ENCODE peak calls at places on chromosomes 2 and 18, in four cellular contexts. T is H1, R is K562, N is GM12878. F is an unnamed sample. For H3K4me1, the result is how much of the 10 kb centered on the place peaks cover.

GRCh38 chr2:159094173-159094737 is 125.8 kb downstream of the TANC1 start:
- DNase-seq in R (no peak), T (no peak), N (no peak), F (no peak)

GRCh38 chr2:224723606-224724217 is 7.5 kb upstream of the CCDC195 start:
- DNase-seq in R (no peak), N (no peak), T (no peak), F (no peak)

GRCh38 chr2:160052524-160052923 is 9.9 kb downstream of the PLA2R1 start:
- DNase-seq in T (no peak), N (no peak), R (no peak), F (no peak)

GRCh38 chr2:216985658-216986141 is 125.8 kb upstream of the TNP1 start:
- DNase-seq in T (peak), R (no peak), N (no peak), F (no peak)

GRCh38 chr2:100999995-101000394 is 2.1 kb upstream of the RPL31 start:
- DNase-seq in R (no peak), N (no peak), T (no peak), F (no peak)

GRCh38 chr2:224143521-224143920 is 104.4 kb upstream of the SERPINE2 start:
- DNase-seq in N (no peak), R (no peak), T (no peak), F (no peak)

GRCh38 chr2:239026711-239027430 is 179.0 kb downstream of the TWIST2 start:
- DNase-seq in R (no peak), T (peak), N (no peak), F (no peak)

GRCh38 chr2:184053326-184053725 is 545.0 kb upstream of the ZNF804A start:
- DNase-seq in N (no peak), R (no peak), T (no peak), F (peak)

GRCh38 chr2:108363900-108364225 is 13.9 kb upstream of the SULT1C4 start:
- DNase-seq in T (no peak), R (no peak), N (no peak), F (no peak)

GRCh38 chr2:66481100-66481549 is 46.2 kb downstream of the MEIS1 start:
- DNase-seq in N (no peak), R (peak), T (no peak), F (no peak)

GRCh38 chr18:65439184-65439583 is 311.6 kb upstream of the CDH7 start:
- DNase-seq in T (no peak), R (no peak), N (no peak), F (no peak)

GRCh38 chr2:238015705-238016104 is 45.1 kb upstream of the SCLY start:
- DNase-seq in R (no peak), T (no peak), N (no peak), F (no peak)

GRCh38 chr18:62450546-62451395 is 72.1 kb upstream of the ZCCHC2 start:
- DNase-seq in N (no peak), T (no peak), R (peak), F (peak)

GRCh38 chr2:95159690-95160449 is at the start of gene ZNF514:
- DNase-seq in N (no peak), R (peak), T (peak), F (no peak)

GRCh38 chr2:31886700-31887099 is 124.1 kb downstream of the MEMO1 start:
- DNase-seq in T (no peak), N (no peak), R (peak), F (peak)

GRCh38 chr2:39874236-39874635 is 95.2 kb upstream of the THUMPD2 start:
- DNase-seq in N (no peak), T (no peak), R (no peak), F (no peak)

GRCh38 chr18:11607897-11608296 is 1.5 kb upstream of the SLC35G4 start:
- DNase-seq in R (no peak), T (no peak), N (no peak), F (no peak)

GRCh38 chr2:241265506-241265905 is 50.0 kb downstream of the HDLBP start:
- DNase-seq in R (no peak), N (no peak), T (no peak), F (no peak)

GRCh38 chr2:72851333-72851732 is 25.5 kb upstream of the EXOC6B start:
- DNase-seq in N (no peak), R (no peak), T (no peak), F (no peak)

GRCh38 chr2:217993055-217993645 is 9.6 kb downstream of the TNS1 start:
- DNase-seq in T (no peak), N (no peak), R (no peak), F (no peak)
- H3K4me1 ChIP-seq in T (under half), N (under half), R (under half), F (under half)

DNA sequence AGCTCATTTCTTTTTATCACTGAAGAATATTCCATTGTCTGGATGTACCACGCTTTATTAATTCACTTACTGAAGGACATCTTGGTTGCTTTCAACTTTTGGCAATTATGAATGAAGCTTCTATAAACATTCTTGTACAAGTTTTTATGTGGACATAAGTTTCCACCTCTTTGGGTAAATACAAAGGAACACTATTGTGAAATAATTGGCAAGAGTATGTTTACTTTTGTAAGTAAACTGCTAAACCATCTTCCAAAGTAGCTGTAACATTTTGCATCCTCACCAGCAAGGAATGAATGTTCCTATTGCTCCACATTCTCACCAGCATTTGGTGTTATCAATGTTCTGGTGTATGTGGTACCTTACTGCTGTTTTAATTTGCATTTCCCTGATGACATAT is 15.8 kb upstream of the VWC2L start:
- DNase-seq in R (no peak), N (no peak), T (no peak), F (no peak)
- TF ChIP-seq EGR1 in R (no peak), N (no peak), T (no peak), F (no peak)

DNA sequence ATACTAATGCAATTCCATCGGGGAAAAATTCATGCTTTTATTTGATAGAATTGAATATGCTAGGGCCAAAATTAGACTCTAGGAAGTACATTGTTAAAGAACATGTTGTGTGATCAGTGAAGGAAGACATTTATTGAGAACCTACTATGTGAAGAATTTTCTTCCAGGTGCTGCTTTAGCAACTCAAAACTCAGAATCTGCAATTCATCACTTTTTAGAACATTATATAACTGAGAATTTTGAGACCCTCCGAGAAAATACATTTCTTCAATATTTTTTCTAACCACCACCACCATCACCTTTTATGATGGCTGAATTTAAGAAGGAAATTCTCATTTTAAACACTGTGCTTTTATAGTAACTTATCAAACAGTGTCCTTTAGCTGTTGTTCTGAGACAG is 315.2 kb downstream of the FIGN start:
- DNase-seq in N (no peak), R (no peak), T (no peak), F (no peak)
- H3K4me1 ChIP-seq in N (under half), R (under half), T (under half), F (under half)

GRCh38 chr2:9724565-9724964 is 93.8 kb upstream of the YWHAQ start:
- DNase-seq in T (no peak), R (no peak), N (no peak), F (no peak)

GRCh38 chr2:9722451-9722850 is 91.7 kb upstream of the YWHAQ start:
- DNase-seq in N (no peak), T (no peak), R (no peak), F (no peak)

GRCh38 chr2:9721346-9721745 is 90.5 kb upstream of the YWHAQ start:
- DNase-seq in N (no peak), R (peak), T (no peak), F (no peak)

GRCh38 chr2:9717886-9718451 is 87.2 kb upstream of the YWHAQ start:
- DNase-seq in N (no peak), R (no peak), T (no peak), F (no peak)

GRCh38 chr2:9720352-9721093 is 89.7 kb upstream of the YWHAQ start:
- DNase-seq in N (no peak), R (no peak), T (no peak), F (no peak)
- TF ChIP-seq EGR1 in N (no peak), R (no peak), T (no peak), F (no peak)